ENCODE peak calls at places on chromosomes 11 and 22, in six cellular contexts. K, M, V, E, Z and R are unnamed samples.

GRCh38 chr22:49297871-49298721 is 529.6 kb downstream of the BRD1 start:
- DNase-seq in M (no peak), V (no peak), K (no peak), E (no peak), Z (no peak), R (no peak)

GRCh38 chr11:126978911-126979310 is 21.7 kb downstream of the KIRREL3 start:
- DNase-seq in V (peak; percentile 94), M (no peak), K (no peak), Z (peak; percentile 92), E (no peak), R (no peak)

GRCh38 chr11:33063326-33063775 is 24.0 kb downstream of the TCP11L1 start:
- DNase-seq in M (no peak), K (no peak), E (peak; percentile 39), Z (no peak), V (no peak), R (no peak)

GRCh38 chr22:30859714-30860095 is 108.9 kb downstream of the MORC2 start:
- DNase-seq in M (no peak), V (no peak), Z (no peak), K (no peak), E (no peak), R (no peak)

GRCh38 chr22:27420817-27421361 is 380.7 kb downstream of the MN1 start:
- DNase-seq in V (peak; percentile 38), E (peak; percentile 90), M (no peak), K (peak; percentile 86), Z (no peak), R (no peak)

GRCh38 chr11:65435330-65435931 is 12.8 kb downstream of the NEAT1 start:
- DNase-seq in Z (no peak), E (no peak), K (peak; percentile 47), V (no peak), M (no peak), R (no peak)

GRCh38 chr11:18393581-18394299 is 623 bp upstream of the LDHA start:
- DNase-seq in M (no peak), E (no peak), V (no peak), K (no peak), Z (no peak), R (no peak)

GRCh38 chr22:25661067-25661466 is 80.9 kb upstream of the MYO18B start:
- DNase-seq in V (no peak), M (no peak), E (no peak), K (no peak), Z (no peak), R (no peak)

GRCh38 chr22:28903719-28904118 is 20.3 kb downstream of the ZNRF3 start:
- DNase-seq in M (no peak), E (no peak), K (no peak), Z (no peak), V (no peak), R (no peak)

GRCh38 chr22:20606784-20607128 is 99.3 kb downstream of the MED15 start:
- DNase-seq in V (no peak), E (no peak), K (no peak), M (no peak), Z (no peak), R (no peak)